ENCODE peak calls at places on chromosomes 2 and 18, in seven cellular contexts. W is ELR, A is NCI-H1417, J is astrocyte of the cerebellum, H is fibroblast of the aortic adventitia, N is MCF 10A, U is uterus. Y is an unnamed sample.
A peak's percentile ranks its signal among the peaks of the same experiment; 100 is the strongest.

GRCh38 chr2:174248998-174249592 is 763 bp upstream of the OLA1 start:
- DNase-seq in U (no peak), H (no peak), A (no peak), W (no peak), J (no peak), N (no peak), Y (no peak)

GRCh38 chr2:70069049-70069448 is 18.2 kb upstream of the PCBP1 start:
- DNase-seq in J (no peak), W (peak; percentile 33), U (no peak), N (peak; percentile 40), H (no peak), A (no peak), Y (peak; percentile 56)

GRCh38 chr2:60365556-60365955 is 187.9 kb downstream of the BCL11A start:
- DNase-seq in J (no peak), A (no peak), U (no peak), W (no peak), N (no peak), H (peak; percentile 1), Y (no peak)

GRCh38 chr2:108983610-108984009 is 5.4 kb downstream of the EDAR start:
- DNase-seq in J (no peak), U (no peak), N (no peak), A (no peak), H (no peak), W (no peak), Y (no peak)

GRCh38 chr2:120760446-120761135 is 24.9 kb downstream of the GLI2 start:
- DNase-seq in A (no peak), U (peak; percentile 64), H (no peak), W (no peak), N (no peak), J (no peak), Y (peak; percentile 71)

GRCh38 chr18:63590368-63590767 is 3.2 kb downstream of the SERPINB13 start:
- DNase-seq in N (peak; percentile 62), H (peak; percentile 12), A (no peak), W (no peak), U (no peak), J (no peak), Y (peak; percentile 27)

GRCh38 chr2:238850096-238850495 is 2.2 kb downstream of the TWIST2 start:
- DNase-seq in U (no peak), H (peak; percentile 45), N (no peak), W (peak; percentile 15), J (no peak), A (no peak), Y (no peak)

GRCh38 chr2:236241181-236242056 is 22.8 kb downstream of the ASB18 start:
- DNase-seq in H (no peak), J (no peak), A (no peak), N (no peak), U (no peak), W (no peak), Y (no peak)

GRCh38 chr18:23842305-23842704 is 153.1 kb downstream of the LAMA3 start:
- DNase-seq in A (no peak), N (no peak), U (no peak), H (no peak), W (no peak), J (no peak), Y (no peak)

GRCh38 chr2:193818801-193819499 is 1624.2 kb upstream of the TMEFF2 start:
- DNase-seq in W (no peak), U (no peak), A (no peak), N (no peak), H (no peak), J (no peak), Y (no peak)

GRCh38 chr2:25821225-25822056 is 56.8 kb downstream of the ASXL2 start:
- DNase-seq in A (no peak), J (peak; percentile 91), N (peak; percentile 54), H (peak; percentile 59), W (no peak), U (no peak), Y (peak; percentile 27)

GRCh38 chr2:41197781-41198180 is 745.9 kb upstream of the SLC8A1 start:
- DNase-seq in U (no peak), J (peak; percentile 9), A (no peak), N (peak; percentile 7), H (no peak), W (peak; percentile 12), Y (peak; percentile 35)

GRCh38 chr18:24595556-24595955 is 135.1 kb downstream of the HRH4 start:
- DNase-seq in H (no peak), A (no peak), J (no peak), W (no peak), N (no peak), U (no peak), Y (no peak)

GRCh38 chr2:65403529-65403915 is 28.9 kb downstream of the SPRED2 start:
- DNase-seq in A (no peak), N (no peak), U (no peak), J (no peak), H (no peak), W (no peak), Y (no peak)

GRCh38 chr2:237062585-237062984 is 23.1 kb upstream of the COPS8 start:
- DNase-seq in W (peak; percentile 23), A (no peak), J (no peak), U (no peak), N (peak; percentile 8), H (peak; percentile 33), Y (peak; percentile 24)

GRCh38 chr2:8704906-8705305 is 23.1 kb downstream of the ID2 start:
- DNase-seq in U (no peak), A (no peak), N (no peak), H (peak; percentile 6), J (peak; percentile 15), W (no peak), Y (peak; percentile 34)

GRCh38 chr2:30689496-30690125 is 117.6 kb downstream of the CAPN13 start:
- DNase-seq in N (no peak), W (no peak), A (no peak), J (no peak), U (no peak), H (no peak), Y (no peak)

GRCh38 chr2:232341061-232341738 is 37.4 kb upstream of the ALPP start:
- DNase-seq in H (no peak), N (no peak), U (no peak), A (no peak), W (no peak), J (no peak), Y (peak; percentile 6)

GRCh38 chr2:88599527-88599926 is 27.7 kb downstream of the EIF2AK3 start:
- DNase-seq in W (no peak), A (no peak), H (no peak), U (no peak), J (no peak), N (no peak), Y (no peak)